ENCODE peak calls at places on chromosomes 13 and 19, in four cellular contexts. A, F, M and K are unnamed samples.

GRCh38 chr13:91162180-91162579 is 185.3 kb upstream of the MIR17HG start:
- DNase-seq in M (no peak), A (no peak), F (no peak), K (no peak)

GRCh38 chr19:45599286-45599685 is 2.7 kb downstream of the GPR4 start:
- DNase-seq in A (peak), M (no peak), F (no peak), K (no peak)

GRCh38 chr13:110106726-110107125 is 200.2 kb downstream of the COL4A1 start:
- DNase-seq in A (no peak), M (no peak), F (no peak), K (no peak)

GRCh38 chr13:47298506-47298905 is 401.7 kb upstream of the HTR2A start:
- DNase-seq in M (no peak), F (no peak), A (no peak), K (peak)

GRCh38 chr19:18021121-18021755 is 13.3 kb downstream of the ARRDC2 start:
- DNase-seq in A (no peak), M (peak), F (no peak), K (peak)

GRCh38 chr13:88142653-88143052 is 471.5 kb downstream of the SLITRK5 start:
- DNase-seq in A (no peak), M (no peak), F (no peak), K (no peak)

GRCh38 chr13:51814825-51815650 is 11.1 kb upstream of the DHRS12 start:
- DNase-seq in A (peak), F (peak), M (peak), K (peak)

GRCh38 chr13:108534728-108535127 is 94.7 kb upstream of the MYO16 start:
- DNase-seq in M (no peak), F (no peak), A (no peak), K (no peak)

GRCh38 chr13:62799931-62800436 is 1384.3 kb upstream of the PCDH20 start:
- DNase-seq in F (no peak), A (no peak), M (no peak), K (no peak)

DNA sequence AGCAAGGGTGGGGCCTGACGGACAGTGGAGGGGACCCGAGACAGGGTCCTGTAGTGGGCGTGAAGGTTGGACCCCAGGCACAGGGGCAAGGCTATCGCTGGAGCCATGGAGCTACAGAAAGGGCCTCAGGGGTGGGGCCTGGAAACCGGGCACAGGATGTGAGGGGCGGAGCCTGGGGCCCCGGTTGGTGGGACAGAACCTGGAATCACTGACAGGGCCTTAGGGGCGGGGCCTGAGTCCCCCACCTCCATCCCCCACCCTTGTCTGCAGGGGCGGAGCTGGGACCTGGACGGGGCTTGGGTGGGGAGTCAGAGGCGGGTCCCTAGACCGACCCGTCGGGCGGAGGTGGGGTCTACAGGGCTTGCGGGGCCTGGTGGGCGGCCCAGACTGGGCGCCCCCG is 26.0 kb downstream of the DCAF15 start:
- DNase-seq in A (peak), M (no peak), F (no peak), K (no peak)
- TF ChIP-seq RFX5 in A (no peak), M (no peak), F (no peak), K (no peak)

DNA sequence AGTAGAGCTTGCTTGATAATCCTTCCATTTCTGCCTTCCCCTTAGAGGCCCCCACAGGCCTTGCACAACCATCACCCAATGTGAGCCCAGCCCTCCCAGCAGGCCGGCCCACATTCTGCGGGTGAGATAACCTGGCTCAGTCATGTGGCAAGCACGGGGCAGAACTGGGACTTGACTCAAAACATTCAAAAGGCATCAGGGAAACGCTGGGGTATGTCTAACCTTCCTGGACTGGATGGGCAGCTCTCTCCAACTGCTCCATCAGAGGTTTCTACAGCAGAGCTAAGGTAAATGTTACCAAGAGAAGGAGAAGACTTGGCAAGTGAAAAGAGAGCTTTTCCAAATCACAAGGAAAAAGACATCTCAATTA is 24.8 kb downstream of the EPS15L1 start:
- DNase-seq in A (no peak), F (peak), M (no peak), K (peak)
- TF ChIP-seq RFX5 in A (no peak), F (no peak), M (no peak), K (no peak)

GRCh38 chr13:19952850-19953249 is 5.7 kb upstream of the ZMYM2 start:
- DNase-seq in A (no peak), M (no peak), F (no peak), K (no peak)
- TF ChIP-seq RFX5 in A (no peak), M (no peak), F (no peak), K (no peak)

GRCh38 chr19:39390460-39390758 is 497 bp downstream of the PAF1 start:
- DNase-seq in M (no peak), A (no peak), F (no peak), K (no peak)
- TF ChIP-seq RFX5 in M (peak), A (no peak), F (no peak), K (no peak)

GRCh38 chr19:19817357-19817756 is 4.2 kb downstream of the ZNF506 start:
- DNase-seq in F (no peak), M (no peak), A (no peak), K (no peak)
- TF ChIP-seq RFX5 in F (no peak), M (no peak), A (no peak), K (no peak)

GRCh38 chr13:24851546-24851945 is 87.6 kb downstream of the RNF17 start:
- DNase-seq in M (no peak), F (no peak), A (no peak), K (peak)
- TF ChIP-seq RFX5 in M (no peak), F (no peak), A (no peak), K (no peak)

GRCh38 chr13:95948646-95949045 is 104.6 kb downstream of the UGGT2 start:
- DNase-seq in A (no peak), F (no peak), M (no peak), K (peak)
- TF ChIP-seq RFX5 in A (no peak), F (no peak), M (no peak), K (no peak)